ENCODE peak calls at places on chromosomes 7 and 10, in ten cellular contexts. T, U, I, V, H, B, M, L, D and Y are unnamed samples.
A peak's percentile ranks its signal among the peaks of the same experiment; 100 is the strongest.

GRCh38 chr7:101146-101545 is 91.2 kb upstream of the FAM20C start:
- DNase-seq in T (no peak), U (no peak), I (no peak), V (no peak), H (no peak), B (no peak), M (no peak), L (no peak), D (no peak), Y (no peak)

GRCh38 chr7:69531050-69531449 is 67.2 kb upstream of the AUTS2 start:
- DNase-seq in T (no peak), U (no peak), I (no peak), V (no peak), H (no peak), B (no peak), M (no peak), L (no peak), D (no peak), Y (peak; percentile 14)

GRCh38 chr7:28688651-28689050 is 269.5 kb downstream of the TRIL start:
- DNase-seq in T (no peak), U (no peak), I (no peak), V (no peak), H (peak; percentile 50), B (no peak), M (no peak), L (no peak), D (peak; percentile 76), Y (no peak)

GRCh38 chr10:114987995-114988394 is 50.0 kb downstream of the TRUB1 start:
- DNase-seq in T (no peak), U (no peak), I (peak; percentile 27), V (no peak), H (no peak), B (no peak), M (no peak), L (no peak), D (no peak), Y (no peak)

GRCh38 chr10:47031251-47031952 is 120.2 kb downstream of the PTPN20 start:
- DNase-seq in T (no peak), U (no peak), I (no peak), V (no peak), H (peak; percentile 26), B (peak; percentile 33), M (no peak), L (no peak), D (peak; percentile 64), Y (peak; percentile 49)

GRCh38 chr10:36765777-36766176 is 359.6 kb upstream of the ANKRD30A start:
- DNase-seq in T (no peak), U (no peak), I (peak; percentile 19), V (no peak), H (no peak), B (no peak), M (no peak), L (no peak), D (no peak), Y (no peak)

GRCh38 chr7:151804756-151805503 is 72.0 kb downstream of the PRKAG2 start:
- DNase-seq in T (no peak), U (no peak), I (no peak), V (no peak), H (no peak), B (peak; percentile 35), M (no peak), L (no peak), D (no peak), Y (no peak)

GRCh38 chr10:27890971-27891370 is 107.9 kb downstream of the ODAD2 start:
- DNase-seq in T (no peak), U (no peak), I (no peak), V (no peak), H (no peak), B (no peak), M (no peak), L (no peak), D (no peak), Y (no peak)

GRCh38 chr7:1050956-1051690 is 6.8 kb downstream of the GPR146 start:
- DNase-seq in T (no peak), U (no peak), I (no peak), V (no peak), H (peak; percentile 49), B (no peak), M (no peak), L (no peak), D (no peak), Y (no peak)

GRCh38 chr10:79067241-79068202 is 1.2 kb upstream of the ZMIZ1 start:
- DNase-seq in T (peak; percentile 96), U (peak; percentile 90), I (no peak), V (peak; percentile 92), H (peak; percentile 92), B (peak; percentile 92), M (peak; percentile 92), L (no peak), D (peak; percentile 87), Y (peak; percentile 92)

GRCh38 chr7:101565601-101566209 is 63.4 kb downstream of the MYL10 start:
- DNase-seq in T (no peak), U (no peak), I (no peak), V (no peak), H (no peak), B (peak; percentile 32), M (peak; percentile 6), L (no peak), D (no peak), Y (no peak)

GRCh38 chr10:73991846-73992245 is 6.1 kb upstream of the VCL start:
- DNase-seq in T (no peak), U (peak; percentile 51), I (no peak), V (peak; percentile 31), H (peak; percentile 32), B (no peak), M (peak; percentile 48), L (no peak), D (peak; percentile 24), Y (no peak)

GRCh38 chr7:20113423-20114027 is 103.7 kb downstream of the MACC1 start:
- DNase-seq in T (no peak), U (no peak), I (no peak), V (no peak), H (no peak), B (no peak), M (no peak), L (no peak), D (no peak), Y (no peak)

GRCh38 chr10:63977329-63977923 is 456.2 kb downstream of the REEP3 start:
- DNase-seq in T (no peak), U (peak; percentile 41), I (no peak), V (no peak), H (no peak), B (no peak), M (peak; percentile 23), L (peak; percentile 2), D (no peak), Y (peak; percentile 60)

GRCh38 chr10:17607060-17607459 is 10.1 kb downstream of the HACD1 start:
- DNase-seq in T (no peak), U (no peak), I (no peak), V (no peak), H (no peak), B (no peak), M (no peak), L (no peak), D (no peak), Y (no peak)

GRCh38 chr7:50926049-50926448 is 143.4 kb upstream of the GRB10 start:
- DNase-seq in T (no peak), U (no peak), I (no peak), V (no peak), H (no peak), B (no peak), M (no peak), L (no peak), D (no peak), Y (no peak)

GRCh38 chr7:150688630-150689029 is 3.1 kb downstream of the GIMAP2 start:
- DNase-seq in T (no peak), U (no peak), I (no peak), V (no peak), H (no peak), B (no peak), M (no peak), L (no peak), D (no peak), Y (no peak)

GRCh38 chr7:95318501-95318900 is 5.8 kb downstream of the PON1 start:
- DNase-seq in T (no peak), U (no peak), I (no peak), V (no peak), H (no peak), B (no peak), M (no peak), L (no peak), D (no peak), Y (no peak)

GRCh38 chr10:129637010-129637409 is 170.0 kb downstream of the MGMT start:
- DNase-seq in T (no peak), U (no peak), I (no peak), V (no peak), H (no peak), B (no peak), M (no peak), L (no peak), D (no peak), Y (no peak)

DNA sequence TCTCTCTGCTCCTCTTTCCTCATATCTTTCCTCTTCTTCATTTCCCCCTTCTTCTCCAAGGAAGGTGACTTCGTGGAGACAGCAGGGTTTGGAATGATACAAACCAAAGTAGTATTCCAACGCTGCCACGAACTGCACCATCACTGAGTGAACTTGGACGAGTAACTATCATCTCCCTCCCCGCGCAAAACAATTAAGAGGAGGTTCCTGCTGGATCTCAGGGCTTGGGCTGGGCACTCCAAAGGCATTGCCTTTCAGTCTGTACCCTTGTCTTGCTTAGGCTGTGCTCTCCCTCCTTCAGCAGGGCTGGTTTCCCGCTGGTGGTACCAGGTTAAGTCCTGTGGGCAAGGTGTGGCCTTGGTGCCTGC is 790 bp upstream of the PITX3 start:
- DNase-seq in T (no peak), U (no peak), I (no peak), V (no peak), H (no peak), B (no peak), M (no peak), L (no peak), D (no peak), Y (no peak)
- H3K4me3 ChIP-seq in T (peak overlapping the region; percentile 59), U (no peak overlapping the region), I (peak overlapping the region; percentile 64), V (peak overlapping the region; percentile 81), H (peak overlapping the region; percentile 66), B (peak overlapping the region; percentile 49), M (peak overlapping the region; percentile 48), L (peak overlapping the region; percentile 84), D (peak overlapping the region; percentile 80), Y (peak overlapping the region; percentile 51)

GRCh38 chr10:109929501-109930219 is 6.3 kb upstream of the XPNPEP1 start:
- DNase-seq in T (no peak), U (no peak), I (no peak), V (no peak), H (no peak), B (no peak), M (no peak), L (no peak), D (no peak), Y (no peak)
- TF ChIP-seq CTCF in T (no peak), U (no peak), I (no peak), V (no peak), H (no peak), B (no peak), M (no peak), L (no peak), D (no peak), Y (no peak)

GRCh38 chr10:100810835-100811116 is 65.4 kb downstream of the PAX2 start:
- DNase-seq in T (no peak), U (no peak), I (no peak), V (no peak), H (no peak), B (no peak), M (no peak), L (no peak), D (no peak), Y (no peak)
- H3K27me3 ChIP-seq in T (no peaks in the 10 kb centered on the region), U (peaks cover 10% of the 10 kb centered on the region), I (peaks cover 41% of the 10 kb centered on the region), V (peaks cover 100% of the 10 kb centered on the region), H (peaks cover 23% of the 10 kb centered on the region), B (no peaks in the 10 kb centered on the region), M (peaks cover 98% of the 10 kb centered on the region), L (no peaks in the 10 kb centered on the region), D (peaks cover 32% of the 10 kb centered on the region), Y (no peaks in the 10 kb centered on the region)

GRCh38 chr7:33904680-33905388 is 505 bp upstream of the BMPER start:
- DNase-seq in T (peak; percentile 89), U (no peak), I (no peak), V (peak; percentile 23), H (peak; percentile 41), B (peak; percentile 74), M (peak; percentile 8), L (no peak), D (no peak), Y (peak; percentile 41)
- H3K4me3 ChIP-seq in T (peak overlapping the region; percentile 68), U (peak overlapping the region; percentile 39), I (peak overlapping the region; percentile 57), V (peak overlapping the region; percentile 77), H (peak overlapping the region; percentile 74), B (peak overlapping the region; percentile 57), M (peak overlapping the region; percentile 48), L (peak overlapping the region; percentile 53), D (peak overlapping the region; percentile 72), Y (peak overlapping the region; percentile 41)